ENCODE peak calls at places on chromosomes 5 and 9, in four cellular contexts. One of them, this sample, is unnamed.

GRCh38 chr5:144203750-144204596 is 33.3 kb downstream of the KCTD16 start:
- DNase-seq in body of pancreas: peak; percentile 70
- DNase-seq in fibroblast of lung: peak; percentile 62
- DNase-seq in stomach: peak; percentile 42
- DNase-seq in this sample: peak; percentile 75

GRCh38 chr9:37471942-37472679 is 6.9 kb upstream of the ZBTB5 start:
- DNase-seq in fibroblast of lung: peak; percentile 97
- DNase-seq in body of pancreas: no peak
- DNase-seq in stomach: no peak
- DNase-seq in this sample: peak; percentile 91

GRCh38 chr5:120139039-120139438 is 325.1 kb upstream of the PRR16 start:
- DNase-seq in fibroblast of lung: peak; percentile 91
- DNase-seq in body of pancreas: no peak
- DNase-seq in stomach: no peak
- DNase-seq in this sample: peak; percentile 93

GRCh38 chr9:117587263-117587662 is 116.9 kb upstream of the TLR4 start:
- DNase-seq in body of pancreas: no peak
- DNase-seq in fibroblast of lung: no peak
- DNase-seq in stomach: no peak
- DNase-seq in this sample: no peak

GRCh38 chr5:168941901-168942300 is 359.0 kb downstream of the SLIT3 start:
- DNase-seq in fibroblast of lung: no peak
- DNase-seq in body of pancreas: no peak
- DNase-seq in stomach: no peak
- DNase-seq in this sample: no peak

GRCh38 chr5:37840036-37840909 is at the start of gene GDNF:
- DNase-seq in body of pancreas: peak; percentile 41
- DNase-seq in stomach: peak; percentile 34
- DNase-seq in fibroblast of lung: peak; percentile 76
- DNase-seq in this sample: peak; percentile 86

GRCh38 chr5:68053202-68053601 is 162.4 kb upstream of the PIK3R1 start:
- DNase-seq in body of pancreas: no peak
- DNase-seq in fibroblast of lung: peak; percentile 39
- DNase-seq in stomach: no peak
- DNase-seq in this sample: no peak

GRCh38 chr9:111036946-111037743 is 1.1 kb downstream of the LPAR1 start:
- DNase-seq in body of pancreas: no peak
- DNase-seq in stomach: no peak
- DNase-seq in fibroblast of lung: peak; percentile 54
- DNase-seq in this sample: peak; percentile 69

GRCh38 chr5:12614608-12615007 is 710.4 kb upstream of the CTNND2 start:
- DNase-seq in stomach: no peak
- DNase-seq in fibroblast of lung: no peak
- DNase-seq in body of pancreas: no peak
- DNase-seq in this sample: no peak

GRCh38 chr9:96420468-96421219 is 2.5 kb upstream of the ZNF367 start:
- DNase-seq in stomach: no peak
- DNase-seq in body of pancreas: peak; percentile 32
- DNase-seq in fibroblast of lung: peak; percentile 97
- DNase-seq in this sample: peak; percentile 94

GRCh38 chr9:37255187-37255586 is 134.8 kb downstream of the ZCCHC7 start:
- DNase-seq in body of pancreas: no peak
- DNase-seq in fibroblast of lung: no peak
- DNase-seq in stomach: no peak
- DNase-seq in this sample: no peak

GRCh38 chr5:58074222-58074621 is 385.7 kb downstream of the PLK2 start:
- DNase-seq in fibroblast of lung: no peak
- DNase-seq in stomach: no peak
- DNase-seq in body of pancreas: no peak
- DNase-seq in this sample: no peak

GRCh38 chr9:80871596-80871995 is 817.8 kb downstream of the TLE1 start:
- DNase-seq in body of pancreas: no peak
- DNase-seq in fibroblast of lung: no peak
- DNase-seq in stomach: no peak
- DNase-seq in this sample: no peak

GRCh38 chr9:21674894-21675293 is 127.5 kb upstream of the MTAP start:
- DNase-seq in fibroblast of lung: peak; percentile 60
- DNase-seq in body of pancreas: no peak
- DNase-seq in stomach: no peak
- DNase-seq in this sample: peak; percentile 85

GRCh38 chr5:32029291-32029690 is 144.8 kb downstream of the GOLPH3 start:
- DNase-seq in body of pancreas: no peak
- DNase-seq in fibroblast of lung: peak; percentile 68
- DNase-seq in stomach: no peak
- DNase-seq in this sample: peak; percentile 83

GRCh38 chr9:132042324-132042723 is 37.3 kb downstream of the MED27 start:
- DNase-seq in body of pancreas: no peak
- DNase-seq in fibroblast of lung: peak; percentile 99
- DNase-seq in stomach: no peak
- DNase-seq in this sample: peak; percentile 96

GRCh38 chr9:77912895-77913693 is 118.5 kb downstream of the GNAQ start:
- DNase-seq in body of pancreas: no peak
- DNase-seq in fibroblast of lung: peak; percentile 76
- DNase-seq in stomach: no peak
- DNase-seq in this sample: no peak

GRCh38 chr9:13354733-13355132 is 75.2 kb upstream of the MPDZ start:
- DNase-seq in fibroblast of lung: peak; percentile 74
- DNase-seq in stomach: no peak
- DNase-seq in body of pancreas: no peak
- DNase-seq in this sample: peak; percentile 75

GRCh38 chr5:138706655-138707480 is 46.4 kb upstream of the CTNNA1 start:
- DNase-seq in stomach: no peak
- DNase-seq in fibroblast of lung: peak; percentile 89
- DNase-seq in body of pancreas: peak; percentile 12
- DNase-seq in this sample: peak; percentile 92

GRCh38 chr9:127096208-127096607 is 26.2 kb downstream of the ANGPTL2 start:
- DNase-seq in body of pancreas: no peak
- DNase-seq in stomach: no peak
- DNase-seq in fibroblast of lung: no peak
- DNase-seq in this sample: no peak

GRCh38 chr9:92740969-92741368 is 23.7 kb downstream of the BICD2 start:
- DNase-seq in body of pancreas: no peak
- DNase-seq in stomach: no peak
- DNase-seq in fibroblast of lung: no peak
- DNase-seq in this sample: no peak

GRCh38 chr5:154276932-154277331 is 86.4 kb downstream of the GALNT10 start:
- DNase-seq in fibroblast of lung: peak; percentile 98
- DNase-seq in body of pancreas: peak; percentile 35
- DNase-seq in stomach: no peak
- DNase-seq in this sample: peak; percentile 96

GRCh38 chr5:87139795-87140194 is 127.9 kb upstream of the RASA1 start:
- DNase-seq in body of pancreas: no peak
- DNase-seq in stomach: no peak
- DNase-seq in fibroblast of lung: no peak
- DNase-seq in this sample: no peak

GRCh38 chr5:15620501-15620900 is 120.5 kb downstream of the FBXL7 start:
- DNase-seq in stomach: no peak
- DNase-seq in fibroblast of lung: peak; percentile 91
- DNase-seq in body of pancreas: no peak
- DNase-seq in this sample: peak; percentile 95

GRCh38 chr9:15160673-15161072 is 146.3 kb downstream of the TTC39B start:
- DNase-seq in fibroblast of lung: peak; percentile 81
- DNase-seq in stomach: no peak
- DNase-seq in body of pancreas: no peak
- DNase-seq in this sample: no peak

GRCh38 chr9:103471241-103471640 is 476.1 kb downstream of the CYLC2 start:
- DNase-seq in body of pancreas: no peak
- DNase-seq in fibroblast of lung: no peak
- DNase-seq in stomach: no peak
- DNase-seq in this sample: no peak

GRCh38 chr9:130870491-130871381 is 25.9 kb downstream of the QRFP start:
- DNase-seq in fibroblast of lung: peak; percentile 75
- DNase-seq in stomach: no peak
- DNase-seq in body of pancreas: no peak
- DNase-seq in this sample: no peak

GRCh38 chr9:77865385-77865784 is 166.2 kb downstream of the GNAQ start:
- DNase-seq in stomach: peak; percentile 40
- DNase-seq in body of pancreas: no peak
- DNase-seq in fibroblast of lung: no peak
- DNase-seq in this sample: no peak

GRCh38 chr5:132667761-132668705 is 5.8 kb upstream of the IL4 start:
- DNase-seq in fibroblast of lung: no peak
- DNase-seq in stomach: peak; percentile 11
- DNase-seq in body of pancreas: no peak
- DNase-seq in this sample: no peak

GRCh38 chr5:81288021-81288433 is 13.4 kb upstream of the ZCCHC9 start:
- DNase-seq in body of pancreas: no peak
- DNase-seq in fibroblast of lung: no peak
- DNase-seq in stomach: no peak
- DNase-seq in this sample: no peak

GRCh38 chr5:179301796-179302195 is 43.5 kb downstream of the ADAMTS2 start:
- DNase-seq in fibroblast of lung: no peak
- DNase-seq in body of pancreas: no peak
- DNase-seq in stomach: no peak
- DNase-seq in this sample: no peak

DNA sequence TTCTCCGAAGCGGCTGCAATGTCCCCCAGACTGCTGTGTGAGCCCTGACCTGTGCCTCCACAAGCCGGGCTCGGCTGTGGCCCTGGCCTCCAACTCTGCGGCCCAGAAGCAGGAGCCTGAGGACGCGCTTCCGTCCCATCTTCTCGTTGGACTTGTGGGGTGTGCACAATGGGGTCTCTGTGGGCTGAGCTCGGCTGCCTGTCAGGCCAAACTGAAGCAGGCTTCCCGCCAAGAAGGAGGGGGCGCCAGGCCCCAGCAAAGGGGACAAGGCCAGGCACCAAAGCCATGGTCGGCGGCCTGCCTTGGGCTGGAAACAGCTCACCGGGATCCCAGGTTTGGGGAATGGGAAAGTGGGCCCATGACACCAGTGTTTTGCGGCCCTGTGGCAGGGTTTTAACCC is 4.1 kb downstream of the NOTCH1 start:
- DNase-seq in stomach: no peak
- DNase-seq in fibroblast of lung: no peak
- DNase-seq in body of pancreas: no peak
- DNase-seq in this sample: no peak
- H3K4me1 ChIP-seq in stomach: peaks cover 87% of the 10 kb centered on the region
- H3K4me1 ChIP-seq in fibroblast of lung: peaks cover 11% of the 10 kb centered on the region
- H3K4me1 ChIP-seq in body of pancreas: peaks cover 68% of the 10 kb centered on the region
- H3K4me1 ChIP-seq in this sample: peaks cover under 1% of the 10 kb centered on the region

DNA sequence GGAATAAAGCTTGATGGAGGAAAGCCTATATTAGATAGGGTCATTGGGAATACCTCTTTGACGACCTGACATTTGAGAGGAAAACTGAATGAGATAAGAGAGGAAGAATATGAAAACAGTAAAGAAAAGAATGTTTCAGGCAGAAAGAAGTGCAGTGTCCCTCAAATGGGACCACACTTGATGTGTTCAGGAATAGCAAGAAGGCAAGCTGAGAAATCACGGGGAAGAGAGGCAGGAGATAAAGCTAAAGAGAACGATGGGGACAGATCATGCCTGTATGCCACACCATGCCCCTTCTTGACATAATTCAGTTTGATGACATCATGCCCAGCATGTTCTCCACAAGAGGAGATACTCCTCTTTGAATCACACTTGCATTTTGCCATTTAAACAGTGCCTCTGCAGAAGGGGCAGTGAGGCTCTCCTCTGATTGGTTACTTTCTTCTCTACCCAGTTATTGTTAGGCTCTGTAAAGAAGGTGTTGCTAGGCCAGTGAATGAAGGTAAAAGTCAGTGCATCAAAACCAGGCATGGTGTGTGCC is 7.6 kb downstream of the AP3S1 start:
- DNase-seq in fibroblast of lung: no peak
- DNase-seq in body of pancreas: no peak
- DNase-seq in stomach: no peak
- DNase-seq in this sample: no peak
- H3K4me1 ChIP-seq in fibroblast of lung: peaks cover 2% of the 10 kb centered on the region
- H3K4me1 ChIP-seq in body of pancreas: peaks cover 55% of the 10 kb centered on the region
- H3K4me1 ChIP-seq in stomach: peaks cover 67% of the 10 kb centered on the region
- H3K4me1 ChIP-seq in this sample: peaks cover 23% of the 10 kb centered on the region

DNA sequence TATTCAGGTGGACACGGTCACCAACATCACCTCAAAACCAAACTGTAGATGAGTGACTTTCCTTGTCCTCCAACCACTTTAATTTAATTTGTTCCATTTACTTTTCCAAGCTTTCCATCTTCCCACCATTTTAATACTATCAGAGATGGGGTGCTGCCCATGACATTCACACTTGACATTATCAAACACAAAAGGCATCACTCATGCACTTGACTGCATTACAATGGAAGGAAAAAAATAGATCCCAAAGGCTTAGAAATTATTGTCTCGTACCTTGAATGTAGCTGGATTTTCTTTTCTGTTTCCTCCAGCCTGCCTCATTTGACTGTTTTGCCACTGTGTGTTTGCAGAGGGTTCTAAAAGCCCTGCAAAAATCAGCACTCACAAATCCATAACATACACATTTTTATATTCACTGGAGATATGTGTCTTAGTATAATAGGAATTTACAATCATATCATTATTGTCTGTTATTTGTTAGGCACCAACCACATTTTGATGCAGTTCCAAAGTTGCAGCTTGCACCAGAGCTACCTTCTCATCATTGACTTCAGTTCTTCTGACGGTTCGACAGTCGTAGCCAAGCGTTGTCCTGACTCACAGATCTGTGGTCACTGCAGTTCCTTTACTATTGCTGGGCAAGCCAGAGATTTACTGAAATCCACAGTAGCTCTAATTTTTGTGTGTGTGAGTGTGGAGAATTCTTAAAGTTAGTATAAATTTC is 712.3 kb upstream of the WWC1 start:
- DNase-seq in stomach: no peak
- DNase-seq in fibroblast of lung: peak; percentile 92
- DNase-seq in body of pancreas: no peak
- DNase-seq in this sample: peak; percentile 89
- H3K4me1 ChIP-seq in stomach: peaks cover under 1% of the 10 kb centered on the region
- H3K4me1 ChIP-seq in fibroblast of lung: no peaks in the 10 kb centered on the region
- H3K4me1 ChIP-seq in body of pancreas: peaks cover under 1% of the 10 kb centered on the region
- H3K4me1 ChIP-seq in this sample: peaks cover 38% of the 10 kb centered on the region

GRCh38 chr9:104773118-104773517 is 9.2 kb downstream of the NIPSNAP3B start:
- DNase-seq in body of pancreas: no peak
- DNase-seq in stomach: no peak
- DNase-seq in fibroblast of lung: no peak
- DNase-seq in this sample: no peak
- H3K4me1 ChIP-seq in body of pancreas: peaks cover 3% of the 10 kb centered on the region
- H3K4me1 ChIP-seq in stomach: peaks cover 17% of the 10 kb centered on the region
- H3K4me1 ChIP-seq in fibroblast of lung: peaks cover 2% of the 10 kb centered on the region
- H3K4me1 ChIP-seq in this sample: peaks cover 16% of the 10 kb centered on the region

DNA sequence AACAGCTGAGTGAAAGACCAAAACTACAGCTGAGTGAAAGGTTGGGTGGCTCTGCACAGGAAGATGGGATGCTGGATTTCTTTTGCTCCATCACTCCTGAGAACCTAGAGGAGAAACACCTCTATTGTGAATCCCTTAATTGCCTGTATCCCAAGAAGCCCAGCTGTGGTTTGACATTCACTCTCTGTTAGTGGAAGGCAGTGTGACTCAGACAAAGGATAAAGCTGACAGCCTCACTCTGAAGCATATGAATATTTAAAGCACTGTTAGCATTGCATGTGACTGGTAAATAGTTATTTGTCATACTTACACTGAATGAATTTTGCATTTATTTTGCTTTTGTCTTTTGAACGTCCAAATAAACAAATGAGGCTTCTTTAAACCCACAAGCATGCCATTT is 367.1 kb upstream of the RIOK2 start:
- DNase-seq in body of pancreas: no peak
- DNase-seq in fibroblast of lung: peak; percentile 69
- DNase-seq in stomach: no peak
- DNase-seq in this sample: peak; percentile 84
- H3K4me1 ChIP-seq in body of pancreas: no peaks in the 10 kb centered on the region
- H3K4me1 ChIP-seq in fibroblast of lung: peaks cover 14% of the 10 kb centered on the region
- H3K4me1 ChIP-seq in stomach: no peaks in the 10 kb centered on the region
- H3K4me1 ChIP-seq in this sample: peaks cover 39% of the 10 kb centered on the region